ENCODE peak calls at places on chromosomes 13 and 19, in four cellular contexts. N is GM20000, C is uterus, V is AG04450. Q is an unnamed sample.

GRCh38 chr13:39244561-39245230 is 206.4 kb downstream of the NHLRC3 start:
- DNase-seq in N (no peak), C (no peak), V (no peak), Q (no peak)

GRCh38 chr13:27079421-27079958 is 92.1 kb downstream of the USP12 start:
- DNase-seq in N (no peak), C (no peak), V (peak; percentile 7), Q (no peak)

GRCh38 chr19:31639306-31639705 is 290.1 kb upstream of the TSHZ3 start:
- DNase-seq in N (no peak), C (no peak), V (no peak), Q (no peak)

GRCh38 chr19:49889687-49890348 is 6.9 kb downstream of the IL4I1 start:
- DNase-seq in N (peak; percentile 82), C (peak; percentile 73), V (no peak), Q (peak; percentile 51)

GRCh38 chr19:40220674-40221073 is 2.5 kb upstream of the TTC9B start:
- DNase-seq in N (no peak), C (no peak), V (no peak), Q (no peak)

GRCh38 chr19:41298327-41298964 is 11.5 kb upstream of the CCDC97 start:
- DNase-seq in N (no peak), C (peak; percentile 46), V (peak; percentile 48), Q (no peak)

GRCh38 chr19:51727349-51727880 is 3.6 kb upstream of the HAS1 start:
- DNase-seq in N (no peak), C (no peak), V (no peak), Q (no peak)

GRCh38 chr19:17097593-17098126 is 22.1 kb downstream of the MYO9B start:
- DNase-seq in N (no peak), C (peak; percentile 47), V (no peak), Q (no peak)

GRCh38 chr19:33171916-33172359 is 22.2 kb upstream of the LRP3 start:
- DNase-seq in N (no peak), C (no peak), V (no peak), Q (no peak)

GRCh38 chr13:30676672-30677071 is 58.7 kb upstream of the ALOX5AP start:
- DNase-seq in N (no peak), C (no peak), V (no peak), Q (no peak)

DNA sequence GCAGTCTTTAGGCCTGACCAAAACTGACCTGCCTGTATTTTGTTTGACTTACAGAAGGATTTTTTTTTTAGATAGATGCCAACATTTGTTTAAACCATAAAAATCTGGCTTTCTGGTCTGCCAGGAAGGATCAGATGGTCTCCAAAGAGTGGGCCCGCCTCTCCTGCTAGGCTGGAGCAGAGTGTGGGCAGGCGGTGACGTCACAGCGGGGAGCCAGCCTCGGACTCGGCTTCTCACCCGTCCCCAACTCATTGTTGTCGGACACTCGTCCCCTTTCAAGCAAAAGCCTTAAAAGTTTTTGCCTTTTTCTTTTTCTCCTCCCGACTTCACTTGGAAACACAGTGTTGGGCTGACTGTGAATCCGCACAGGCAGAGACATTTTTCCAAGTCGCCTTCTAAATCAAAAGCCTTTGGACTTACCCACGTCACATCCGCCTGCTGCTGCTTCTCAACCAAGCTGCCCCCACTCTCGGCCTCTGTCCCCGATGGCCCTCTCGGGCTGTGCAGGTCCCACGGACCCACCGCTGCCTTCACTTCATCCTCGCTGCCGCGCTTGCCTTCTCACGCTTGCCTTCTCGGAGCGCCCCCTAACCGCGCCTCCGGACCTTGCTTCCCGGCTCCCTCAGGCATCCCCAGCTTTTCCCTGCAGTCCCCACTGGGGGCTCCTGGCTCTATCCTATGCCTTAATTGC is 4.1 kb upstream of the ZNF135 start:
- DNase-seq in N (no peak), C (peak; percentile 31), V (no peak), Q (no peak)
- TF ChIP-seq CTCF in N (no peak), C (no peak), V (no peak), Q (no peak)

DNA sequence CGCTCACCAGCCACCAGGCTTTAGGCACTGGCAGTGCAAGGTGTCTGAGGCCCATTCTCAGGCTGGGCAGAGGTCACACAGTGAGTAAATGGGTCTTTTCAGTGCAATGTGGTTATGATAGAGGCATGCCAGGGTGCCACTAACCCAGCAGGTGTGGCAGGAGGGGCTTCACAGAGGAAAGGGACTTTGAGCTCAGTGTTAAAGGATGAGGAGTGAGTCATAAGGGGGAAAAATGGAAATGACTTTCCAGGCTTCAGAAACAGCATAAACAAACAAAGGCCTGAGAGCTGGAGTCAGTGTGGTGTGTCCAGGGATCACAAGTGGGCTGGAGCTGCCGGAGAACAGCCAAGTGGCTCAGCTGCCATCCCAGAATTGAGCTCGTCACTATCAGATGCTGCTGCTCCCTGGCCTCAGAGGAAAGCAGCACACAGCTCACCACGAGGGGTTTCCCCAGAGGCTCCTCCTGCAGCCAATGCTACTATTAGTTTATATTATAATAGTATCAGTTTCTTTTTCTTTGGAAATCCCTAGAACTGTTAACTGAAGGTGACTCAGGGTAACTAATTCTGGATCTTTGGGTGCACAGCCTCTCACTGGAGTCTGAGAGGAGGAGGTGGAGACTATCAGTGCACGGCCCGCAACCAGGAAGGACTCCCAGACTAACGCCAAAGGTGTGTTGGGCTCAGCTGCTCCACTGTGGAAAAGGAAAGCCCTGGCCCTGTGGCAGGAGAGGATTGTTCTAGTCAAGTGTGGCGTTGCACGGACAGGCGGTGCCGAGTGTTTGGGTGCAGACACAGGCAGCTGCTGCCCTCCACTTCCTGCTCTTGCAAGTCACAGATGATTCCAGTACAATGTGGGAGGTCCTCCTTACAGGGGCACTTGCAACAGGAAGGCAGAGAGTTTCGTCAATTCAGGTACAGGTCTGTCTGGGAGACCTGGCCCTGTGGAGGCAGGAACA is 39.5 kb downstream of the DHRS12 start:
- DNase-seq in N (peak; percentile 81), C (peak; percentile 67), V (peak; percentile 77), Q (no peak)
- TF ChIP-seq CTCF in N (no peak), C (no peak), V (peak; percentile 6), Q (no peak)

DNA sequence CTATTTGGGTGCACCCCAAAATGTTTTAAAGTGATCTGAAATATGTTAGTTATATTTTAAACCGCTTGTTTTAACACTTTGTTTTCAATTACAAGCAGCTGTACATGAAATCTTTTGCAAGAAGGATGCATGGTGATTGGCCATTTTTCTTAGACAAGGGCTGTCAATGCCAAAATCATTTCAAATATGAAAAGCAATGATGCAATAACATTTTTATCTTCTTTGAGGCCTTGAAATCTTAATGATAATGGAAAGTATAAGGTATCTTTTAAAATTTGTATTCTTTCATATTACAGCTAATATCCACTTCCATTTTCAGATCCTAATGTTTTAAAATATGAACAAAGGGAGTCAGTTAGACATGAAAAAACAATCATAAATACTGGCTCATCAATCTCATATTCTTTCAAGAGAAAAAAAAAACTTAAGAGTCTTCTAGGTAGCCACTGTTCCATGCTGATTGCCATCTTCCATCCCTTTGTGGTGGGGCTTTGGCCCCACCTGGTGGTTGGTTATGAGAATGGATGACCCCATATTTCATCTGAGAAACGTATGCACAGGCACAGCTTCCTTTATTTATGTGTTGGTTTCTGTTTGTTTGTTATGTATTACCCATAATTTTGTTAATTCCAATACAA is 330.3 kb upstream of the MIR17HG start:
- DNase-seq in N (peak; percentile 64), C (no peak), V (no peak), Q (no peak)
- TF ChIP-seq CTCF in N (peak; percentile 54), C (no peak), V (peak; percentile 78), Q (peak; percentile 27)

DNA sequence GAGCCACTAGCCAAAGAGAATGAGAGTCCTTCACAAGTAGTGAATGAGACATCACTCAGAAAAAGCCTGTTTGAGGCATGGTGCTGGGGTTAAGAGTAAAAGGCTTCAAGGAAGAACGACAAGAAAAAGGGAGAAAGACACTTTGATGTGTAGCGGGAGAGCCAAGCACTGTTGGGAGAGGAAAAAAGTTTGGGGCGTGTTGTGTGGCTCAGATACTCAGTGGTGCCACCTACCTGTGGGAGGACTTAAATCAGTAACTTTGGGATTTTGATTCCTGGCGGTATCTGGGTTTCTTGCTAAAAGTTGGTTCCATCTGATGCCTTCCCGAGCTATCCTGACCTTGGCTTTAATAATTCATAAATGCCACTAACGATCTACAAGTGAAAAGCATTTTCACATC is 12.3 kb downstream of the ELSPBP1 start:
- DNase-seq in N (no peak), C (no peak), V (no peak), Q (no peak)
- TF ChIP-seq CTCF in N (no peak), C (no peak), V (no peak), Q (no peak)

GRCh38 chr19:6971366-6971765 is 49.9 kb downstream of the MBD3L2B start:
- DNase-seq in N (no peak), C (no peak), V (no peak), Q (no peak)

GRCh38 chr19:6970478-6970877 is 50.8 kb downstream of the MBD3L2B start:
- DNase-seq in N (no peak), C (no peak), V (no peak), Q (no peak)

GRCh38 chr19:6979341-6979740 is 41.9 kb downstream of the MBD3L2B start:
- DNase-seq in N (no peak), C (no peak), V (no peak), Q (no peak)

DNA sequence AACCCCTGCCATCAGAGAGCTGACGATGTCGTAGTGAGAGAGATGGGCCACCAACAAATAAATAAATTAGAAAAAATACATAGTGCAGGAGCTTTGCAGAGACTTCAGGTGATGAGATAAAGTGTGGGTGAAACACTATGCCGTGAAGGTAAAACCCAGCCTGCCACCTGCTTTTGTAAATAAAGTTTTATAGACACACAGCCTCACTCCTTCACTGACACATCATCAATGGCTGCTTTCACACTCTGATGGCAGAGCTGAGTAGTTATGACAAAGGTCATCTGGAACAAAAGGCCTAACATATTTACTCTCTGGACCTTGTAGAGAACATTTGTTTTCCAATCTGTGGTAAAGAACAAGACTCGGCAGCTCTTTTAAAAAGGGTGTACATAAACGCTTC is 45.0 kb downstream of the MBD3L2B start:
- DNase-seq in N (no peak), C (no peak), V (no peak), Q (no peak)
- TF ChIP-seq CTCF in N (no peak), C (no peak), V (no peak), Q (no peak)

GRCh38 chr13:109788372-109789195 is 2.2 kb upstream of the IRS2 start:
- DNase-seq in N (no peak), C (no peak), V (no peak), Q (no peak)

GRCh38 chr13:109792416-109793090 is 6.2 kb upstream of the IRS2 start:
- DNase-seq in N (no peak), C (no peak), V (no peak), Q (no peak)

GRCh38 chr13:109789262-109789661 is 2.9 kb upstream of the IRS2 start:
- DNase-seq in N (no peak), C (no peak), V (no peak), Q (no peak)

GRCh38 chr13:109790071-109790470 is 3.7 kb upstream of the IRS2 start:
- DNase-seq in N (no peak), C (no peak), V (no peak), Q (no peak)

GRCh38 chr13:109790951-109791605 is 4.7 kb upstream of the IRS2 start:
- DNase-seq in N (no peak), C (no peak), V (no peak), Q (no peak)
- TF ChIP-seq CTCF in N (no peak), C (peak; percentile 11), V (peak; percentile 38), Q (peak; percentile 44)

GRCh38 chr13:106623799-106624198 is 55.9 kb upstream of the ARGLU1 start:
- DNase-seq in N (no peak), C (no peak), V (no peak), Q (no peak)

GRCh38 chr13:106616729-106617128 is 48.8 kb upstream of the ARGLU1 start:
- DNase-seq in N (no peak), C (no peak), V (no peak), Q (no peak)

GRCh38 chr13:106617561-106617960 is 49.6 kb upstream of the ARGLU1 start:
- DNase-seq in N (no peak), C (no peak), V (no peak), Q (no peak)

GRCh38 chr13:106621833-106622232 is 53.9 kb upstream of the ARGLU1 start:
- DNase-seq in N (no peak), C (no peak), V (no peak), Q (no peak)

GRCh38 chr13:106619688-106620555 is 52.0 kb upstream of the ARGLU1 start:
- DNase-seq in N (peak; percentile 62), C (no peak), V (peak; percentile 32), Q (no peak)
- TF ChIP-seq CTCF in N (peak; percentile 75), C (peak; percentile 71), V (peak; percentile 94), Q (peak; percentile 66)

GRCh38 chr13:38223093-38223492 is 126.6 kb upstream of the UFM1 start:
- DNase-seq in N (no peak), C (no peak), V (no peak), Q (no peak)
- TF ChIP-seq CTCF in N (no peak), C (peak; percentile 22), V (peak; percentile 42), Q (no peak)